ENCODE peak calls at places on chromosome 17, in four cellular contexts. Q is K562, I is GM12878, K is HepG2. V is an unnamed sample.

GRCh38 chr17:28392491-28392890 is 13.5 kb downstream of the SLC46A1 start:
- DNase-seq in K (no peak), I (no peak), Q (no peak), V (no peak)

GRCh38 chr17:33038740-33039139 is 47.1 kb downstream of the SPACA3 start:
- DNase-seq in Q (peak), I (no peak), K (no peak), V (peak)

GRCh38 chr17:38579934-38580333 is 25.8 kb downstream of the SRCIN1 start:
- DNase-seq in Q (peak), I (no peak), K (peak), V (peak)

GRCh38 chr17:80284631-80285030 is 24.0 kb downstream of the RNF213 start:
- DNase-seq in K (no peak), I (no peak), Q (peak), V (peak)

GRCh38 chr17:35167046-35167445 is 19.4 kb downstream of the UNC45B start:
- DNase-seq in I (no peak), K (no peak), Q (no peak), V (no peak)

GRCh38 chr17:69048634-69049033 is 12.1 kb downstream of the ABCA9 start:
- DNase-seq in K (no peak), I (no peak), Q (no peak), V (no peak)

GRCh38 chr17:65931246-65932149 is 260.4 kb downstream of the CEP112 start:
- DNase-seq in Q (no peak), I (no peak), K (no peak), V (no peak)

GRCh38 chr17:6753006-6753445 is 2.8 kb upstream of the XAF1 start:
- DNase-seq in I (no peak), Q (no peak), K (peak), V (peak)

GRCh38 chr17:40307001-40307690 is 1.8 kb upstream of the RARA start:
- DNase-seq in I (no peak), K (no peak), Q (peak), V (no peak)

GRCh38 chr17:28509784-28510183 is 3.6 kb downstream of the FOXN1 start:
- DNase-seq in Q (no peak), I (no peak), K (no peak), V (no peak)

GRCh38 chr17:76775021-76775420 is 37.1 kb downstream of the MFSD11 start:
- DNase-seq in I (no peak), Q (no peak), K (no peak), V (no peak)

GRCh38 chr17:31858647-31859486 is at the start of gene COPRS:
- DNase-seq in Q (peak), I (no peak), K (peak), V (peak)

GRCh38 chr17:44636562-44636961 is 19.7 kb upstream of the MEIOC start:
- DNase-seq in K (peak), Q (no peak), I (no peak), V (no peak)

DNA sequence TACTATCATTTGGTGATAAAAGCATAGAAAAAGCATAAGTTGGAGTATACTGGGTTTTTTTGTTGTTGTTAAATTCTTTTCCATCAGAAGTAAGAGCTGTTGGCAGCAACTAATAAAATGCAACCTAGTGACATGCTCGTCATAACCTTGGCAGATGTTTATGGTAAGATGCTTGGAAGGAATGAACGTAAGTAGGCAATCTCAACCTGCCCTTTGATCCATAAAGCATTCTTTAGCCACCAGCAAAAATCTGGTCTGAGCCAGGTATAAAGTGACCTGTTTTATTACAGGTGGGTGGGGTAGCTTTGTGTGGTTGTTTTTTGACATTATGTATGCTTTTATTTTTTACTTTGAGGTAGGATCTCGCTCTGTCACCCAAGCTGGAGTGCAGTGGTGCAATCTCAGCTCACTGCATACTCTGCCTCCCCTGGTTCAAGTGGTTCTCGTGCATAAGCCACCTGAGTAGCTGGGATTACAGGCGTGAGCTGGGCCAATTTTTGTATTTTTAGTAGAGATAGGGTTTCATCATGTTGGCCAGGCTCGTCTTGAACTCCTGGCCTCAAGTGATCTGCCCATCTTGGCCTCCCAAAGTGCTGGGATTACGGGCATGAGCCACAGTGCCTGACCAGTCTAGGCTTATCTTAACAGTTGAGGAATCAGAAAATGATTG is 22.0 kb downstream of the WSB1 start:
- DNase-seq in K (no peak), I (no peak), Q (no peak), V (no peak)
- TF ChIP-seq TCF7 in K (no peak), I (no peak), Q (no peak), V (no peak)

GRCh38 chr17:72222971-72223370 is 102.2 kb downstream of the SOX9 start:
- DNase-seq in I (no peak), K (no peak), Q (no peak), V (no peak)
- TF ChIP-seq ESRRA in I (no peak), K (no peak), Q (no peak), V (no peak)

DNA sequence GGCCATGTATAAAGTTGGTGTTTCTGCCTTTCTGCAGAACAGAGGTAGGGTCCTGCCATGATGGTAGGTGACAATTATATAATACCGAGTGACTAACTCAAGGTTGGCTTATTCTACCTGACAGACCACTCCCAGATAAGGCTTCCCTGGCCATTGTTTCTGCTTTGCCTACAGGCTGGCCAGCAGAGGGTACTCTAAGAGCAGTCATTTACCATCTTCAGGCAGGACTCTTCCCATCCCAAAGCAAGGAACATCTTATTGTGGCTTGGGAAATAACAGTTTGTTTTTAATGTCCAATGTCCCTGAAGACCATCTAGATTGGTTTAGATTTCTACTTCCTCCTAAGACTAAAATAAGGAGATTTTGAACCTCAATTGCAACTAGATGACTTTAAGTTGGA is 74.1 kb downstream of the SNX11 start:
- DNase-seq in Q (peak), K (no peak), I (no peak), V (peak)
- TF ChIP-seq TCF7 in Q (no peak), K (no peak), I (no peak), V (no peak)

GRCh38 chr17:1999557-2000251 is 25.4 kb downstream of the RTN4RL1 start:
- DNase-seq in K (peak), Q (no peak), I (no peak), V (peak)

GRCh38 chr17:2003525-2003924 is 21.6 kb downstream of the RTN4RL1 start:
- DNase-seq in I (no peak), Q (no peak), K (no peak), V (no peak)

GRCh38 chr17:1998426-1998784 is 26.7 kb downstream of the RTN4RL1 start:
- DNase-seq in I (no peak), Q (no peak), K (no peak), V (no peak)

GRCh38 chr17:2004435-2004952 is 20.6 kb downstream of the RTN4RL1 start:
- DNase-seq in I (no peak), Q (no peak), K (no peak), V (no peak)

GRCh38 chr17:2002767-2003329 is 22.3 kb downstream of the RTN4RL1 start:
- DNase-seq in I (no peak), K (no peak), Q (no peak), V (no peak)
- TF ChIP-seq ESRRA in I (no peak), K (no peak), Q (no peak), V (no peak)

GRCh38 chr17:49571283-49571682 is 4.4 kb upstream of the NXPH3 start:
- DNase-seq in K (no peak), I (no peak), Q (no peak), V (no peak)
- TF ChIP-seq TCF7 in K (no peak), I (no peak), Q (no peak), V (no peak)

GRCh38 chr17:19249681-19250080 is 12.5 kb downstream of the EPN2 start:
- DNase-seq in I (no peak), Q (no peak), K (no peak), V (no peak)
- TF ChIP-seq ESRRA in I (no peak), Q (no peak), K (no peak), V (no peak)

DNA sequence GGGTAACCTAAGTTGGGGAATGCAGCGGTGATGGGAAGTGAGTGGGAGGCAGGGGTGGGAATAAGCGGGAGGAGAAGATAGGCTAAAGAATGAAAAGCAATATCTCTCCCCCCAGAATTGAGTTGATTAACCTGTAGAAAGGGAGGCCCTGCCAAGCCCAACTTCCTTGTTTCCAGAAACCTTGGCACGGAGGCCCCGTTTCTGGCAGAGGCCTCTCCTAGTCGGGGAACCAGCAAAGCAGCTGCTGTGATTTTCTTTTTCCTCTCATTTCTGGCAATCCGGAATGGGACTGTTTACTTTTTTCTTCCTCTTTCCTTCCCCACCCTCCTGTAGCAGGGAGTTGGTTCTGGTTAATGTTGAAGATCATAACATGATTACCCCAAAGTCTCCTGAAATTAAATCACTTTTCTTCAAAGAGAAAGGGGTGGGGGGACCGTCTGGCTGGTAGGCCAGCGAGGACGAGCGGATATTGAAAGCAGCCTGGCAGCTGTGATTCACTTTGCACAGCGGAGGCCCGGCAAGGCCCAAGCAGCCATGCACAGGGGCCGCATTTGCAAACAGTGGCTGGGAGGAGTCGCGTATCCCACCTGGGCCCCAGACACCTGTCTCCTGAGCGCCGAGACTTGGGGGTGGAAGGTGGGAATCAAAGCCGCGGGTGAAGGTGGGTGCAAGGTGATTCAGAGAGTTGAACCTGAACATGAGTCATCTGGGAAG is 51.5 kb downstream of the NTN1 start:
- DNase-seq in K (no peak), Q (no peak), I (no peak), V (no peak)
- TF ChIP-seq TCF7 in K (no peak), Q (no peak), I (no peak), V (no peak)

GRCh38 chr17:16215965-16216316 is 607 bp upstream of the NCOR1 start:
- DNase-seq in I (no peak), K (peak), Q (peak), V (peak)
- TF ChIP-seq ESRRA in I (no peak), K (no peak), Q (no peak), V (no peak)

V was measured in WTC11.